ENCODE peak calls at places on chromosomes 13 and 19, in ten cellular contexts. H is activated CD4-positive, alpha-beta T cell treated with anti-CD3 and anti-CD28 coated beads for 48 hours; P is T1000; D is GM20000; B is left lung; M is mucosa of descending colon; L is activated T-helper 1 cell treated with Interleukin-2 at 50 U/mL for 16 hours; E is T-helper 2 cell; K is stimulated activated CD8-positive, alpha-beta memory T cell treated with anti-CD3 and anti-CD28 coated beads, Interleukin-15, amount 100 ng/mL, for 1 hour; W is naive thymus-derived CD8-positive, alpha-beta T cell. U is an unnamed sample.

GRCh38 chr19:17420267-17420924 is 549 bp downstream of the MVB12A start:
- DNase-seq in H (peak), P (no peak), D (peak), B (peak), M (peak), L (no peak), E (no peak), K (no peak), W (no peak), U (no peak)

GRCh38 chr19:27770095-27770494 is 1442.9 kb downstream of the UQCRFS1 start:
- DNase-seq in H (no peak), P (no peak), D (no peak), B (no peak), M (no peak), L (no peak), E (no peak), K (no peak), W (no peak), U (no peak)

GRCh38 chr13:30739646-30740642 is 4.6 kb downstream of the ALOX5AP start:
- DNase-seq in H (peak), P (no peak), D (peak), B (no peak), M (no peak), L (peak), E (peak), K (no peak), W (peak), U (no peak)

GRCh38 chr19:40321566-40322270 is 26.5 kb downstream of the C19orf47 start:
- DNase-seq in H (no peak), P (no peak), D (no peak), B (peak), M (no peak), L (no peak), E (no peak), K (no peak), W (no peak), U (no peak)

GRCh38 chr19:13165091-13165997 is 15.1 kb downstream of the IER2 start:
- DNase-seq in H (no peak), P (peak), D (no peak), B (no peak), M (no peak), L (no peak), E (no peak), K (no peak), W (no peak), U (no peak)

GRCh38 chr13:24039621-24040475 is 120.7 kb upstream of the SPATA13 start:
- DNase-seq in H (no peak), P (no peak), D (peak), B (no peak), M (no peak), L (no peak), E (no peak), K (no peak), W (no peak), U (no peak)

GRCh38 chr13:100983111-100983510 is 308.5 kb upstream of the TMTC4 start:
- DNase-seq in H (no peak), P (no peak), D (no peak), B (no peak), M (no peak), L (no peak), E (no peak), K (no peak), W (no peak), U (no peak)

GRCh38 chr13:26499209-26499601 is 58.3 kb upstream of the WASF3 start:
- DNase-seq in H (no peak), P (no peak), D (no peak), B (no peak), M (no peak), L (no peak), E (no peak), K (no peak), W (no peak), U (no peak)

GRCh38 chr13:34046457-34046856 is 228.5 kb downstream of the RFC3 start:
- DNase-seq in H (no peak), P (no peak), D (no peak), B (no peak), M (no peak), L (no peak), E (no peak), K (no peak), W (no peak), U (no peak)

GRCh38 chr19:38266070-38266469 is 1.7 kb downstream of the SPINT2 start:
- DNase-seq in H (no peak), P (no peak), D (no peak), B (no peak), M (peak), L (no peak), E (no peak), K (no peak), W (no peak), U (no peak)

GRCh38 chr13:113546571-113547247 is 37.8 kb upstream of the TFDP1 start:
- DNase-seq in H (no peak), P (no peak), D (no peak), B (peak), M (no peak), L (no peak), E (no peak), K (no peak), W (no peak), U (no peak)

U was measured in amygdala.